ENCODE peak calls at places on chromosomes 5 and 9, in four cellular contexts. One of them, this sample, is unnamed.

GRCh38 chr9:77575785-77576184 is 72.3 kb downstream of the GNA14 start:
- DNase-seq in brain microvascular endothelial cell: no peak
- DNase-seq in activated B cell treated with CpG ODN at 0.5 μM for 24 hours: no peak
- DNase-seq in H1: no peak
- DNase-seq in this sample: no peak

GRCh38 chr5:151148583-151148982 is 9.0 kb downstream of the ANXA6 start:
- DNase-seq in brain microvascular endothelial cell: no peak
- DNase-seq in activated B cell treated with CpG ODN at 0.5 μM for 24 hours: no peak
- DNase-seq in H1: no peak
- DNase-seq in this sample: peak; percentile 23

GRCh38 chr5:134070979-134071849 is 43.3 kb upstream of the TCF7 start:
- DNase-seq in brain microvascular endothelial cell: no peak
- DNase-seq in activated B cell treated with CpG ODN at 0.5 μM for 24 hours: no peak
- DNase-seq in H1: peak; percentile 75
- DNase-seq in this sample: peak; percentile 27

GRCh38 chr5:27216367-27216941 is 178.1 kb upstream of the CDH9 start:
- DNase-seq in brain microvascular endothelial cell: no peak
- DNase-seq in activated B cell treated with CpG ODN at 0.5 μM for 24 hours: no peak
- DNase-seq in H1: no peak
- DNase-seq in this sample: no peak

GRCh38 chr5:157345485-157345884 is 79.6 kb downstream of the CYFIP2 start:
- DNase-seq in brain microvascular endothelial cell: no peak
- DNase-seq in activated B cell treated with CpG ODN at 0.5 μM for 24 hours: no peak
- DNase-seq in H1: no peak
- DNase-seq in this sample: no peak

GRCh38 chr9:130450344-130451003 is 5.7 kb downstream of the ASS1 start:
- DNase-seq in brain microvascular endothelial cell: no peak
- DNase-seq in activated B cell treated with CpG ODN at 0.5 μM for 24 hours: no peak
- DNase-seq in H1: no peak
- DNase-seq in this sample: no peak

GRCh38 chr9:21936161-21936560 is 58.0 kb downstream of the CDKN2A start:
- DNase-seq in brain microvascular endothelial cell: no peak
- DNase-seq in activated B cell treated with CpG ODN at 0.5 μM for 24 hours: no peak
- DNase-seq in H1: no peak
- DNase-seq in this sample: no peak

GRCh38 chr5:139709587-139710369 is 61.6 kb downstream of the CXXC5 start:
- DNase-seq in brain microvascular endothelial cell: peak; percentile 24
- DNase-seq in activated B cell treated with CpG ODN at 0.5 μM for 24 hours: no peak
- DNase-seq in H1: peak; percentile 90
- DNase-seq in this sample: peak; percentile 46

GRCh38 chr9:108813951-108814601 is 41.7 kb downstream of the ACTL7B start:
- DNase-seq in brain microvascular endothelial cell: peak; percentile 53
- DNase-seq in activated B cell treated with CpG ODN at 0.5 μM for 24 hours: no peak
- DNase-seq in H1: no peak
- DNase-seq in this sample: no peak

GRCh38 chr5:55847837-55848236 is 3.3 kb upstream of the IL31RA start:
- DNase-seq in brain microvascular endothelial cell: no peak
- DNase-seq in activated B cell treated with CpG ODN at 0.5 μM for 24 hours: no peak
- DNase-seq in H1: no peak
- DNase-seq in this sample: no peak

GRCh38 chr5:173496129-173496882 is 120.1 kb downstream of the BOD1 start:
- DNase-seq in brain microvascular endothelial cell: no peak
- DNase-seq in activated B cell treated with CpG ODN at 0.5 μM for 24 hours: no peak
- DNase-seq in H1: peak; percentile 24
- DNase-seq in this sample: no peak

GRCh38 chr5:93636850-93637249 is 53.8 kb downstream of the NR2F1 start:
- DNase-seq in brain microvascular endothelial cell: no peak
- DNase-seq in activated B cell treated with CpG ODN at 0.5 μM for 24 hours: no peak
- DNase-seq in H1: no peak
- DNase-seq in this sample: no peak

GRCh38 chr9:78788101-78788500 is 491.2 kb downstream of the PSAT1 start:
- DNase-seq in brain microvascular endothelial cell: peak; percentile 54
- DNase-seq in activated B cell treated with CpG ODN at 0.5 μM for 24 hours: no peak
- DNase-seq in H1: no peak
- DNase-seq in this sample: no peak

GRCh38 chr5:79850316-79850822 is 140.7 kb downstream of the MTX3 start:
- DNase-seq in brain microvascular endothelial cell: no peak
- DNase-seq in activated B cell treated with CpG ODN at 0.5 μM for 24 hours: no peak
- DNase-seq in H1: peak; percentile 17
- DNase-seq in this sample: no peak

GRCh38 chr5:151221574-151221973 is 2.3 kb downstream of the CCDC69 start:
- DNase-seq in brain microvascular endothelial cell: no peak
- DNase-seq in activated B cell treated with CpG ODN at 0.5 μM for 24 hours: no peak
- DNase-seq in H1: no peak
- DNase-seq in this sample: no peak

GRCh38 chr5:96133337-96134094 is 171.9 kb upstream of the ELL2 start:
- DNase-seq in brain microvascular endothelial cell: no peak
- DNase-seq in activated B cell treated with CpG ODN at 0.5 μM for 24 hours: no peak
- DNase-seq in H1: no peak
- DNase-seq in this sample: no peak

GRCh38 chr9:81318571-81318970 is 370.8 kb downstream of the TLE1 start:
- DNase-seq in brain microvascular endothelial cell: peak; percentile 32
- DNase-seq in activated B cell treated with CpG ODN at 0.5 μM for 24 hours: no peak
- DNase-seq in H1: no peak
- DNase-seq in this sample: no peak

GRCh38 chr9:98539954-98540353 is 168.8 kb downstream of the GABBR2 start:
- DNase-seq in brain microvascular endothelial cell: peak; percentile 37
- DNase-seq in activated B cell treated with CpG ODN at 0.5 μM for 24 hours: no peak
- DNase-seq in H1: no peak
- DNase-seq in this sample: no peak

GRCh38 chr5:72709341-72709740 is 107.1 kb upstream of the TNPO1 start:
- DNase-seq in brain microvascular endothelial cell: no peak
- DNase-seq in activated B cell treated with CpG ODN at 0.5 μM for 24 hours: no peak
- DNase-seq in H1: no peak
- DNase-seq in this sample: no peak

GRCh38 chr9:105858284-105858683 is 163.9 kb downstream of the TMEM38B start:
- DNase-seq in brain microvascular endothelial cell: no peak
- DNase-seq in activated B cell treated with CpG ODN at 0.5 μM for 24 hours: no peak
- DNase-seq in H1: no peak
- DNase-seq in this sample: no peak

GRCh38 chr5:1526151-1526631 is 2.4 kb upstream of the LPCAT1 start:
- DNase-seq in brain microvascular endothelial cell: no peak
- DNase-seq in activated B cell treated with CpG ODN at 0.5 μM for 24 hours: no peak
- DNase-seq in H1: peak; percentile 38
- DNase-seq in this sample: peak; percentile 10

GRCh38 chr9:105445203-105445881 is 2.5 kb upstream of the FSD1L start:
- DNase-seq in brain microvascular endothelial cell: no peak
- DNase-seq in activated B cell treated with CpG ODN at 0.5 μM for 24 hours: no peak
- DNase-seq in H1: no peak
- DNase-seq in this sample: no peak

GRCh38 chr5:117486291-117486690 is 911.7 kb upstream of the SEMA6A start:
- DNase-seq in brain microvascular endothelial cell: no peak
- DNase-seq in activated B cell treated with CpG ODN at 0.5 μM for 24 hours: no peak
- DNase-seq in H1: no peak
- DNase-seq in this sample: no peak

GRCh38 chr9:107809859-107810492 is 320.4 kb upstream of the KLF4 start:
- DNase-seq in brain microvascular endothelial cell: no peak
- DNase-seq in activated B cell treated with CpG ODN at 0.5 μM for 24 hours: no peak
- DNase-seq in H1: no peak
- DNase-seq in this sample: no peak

GRCh38 chr9:4640027-4640426 is 22.1 kb upstream of the PLPP6 start:
- DNase-seq in brain microvascular endothelial cell: peak; percentile 29
- DNase-seq in activated B cell treated with CpG ODN at 0.5 μM for 24 hours: no peak
- DNase-seq in H1: no peak
- DNase-seq in this sample: no peak

GRCh38 chr5:124634820-124635323 is 111.6 kb downstream of the ZNF608 start:
- DNase-seq in brain microvascular endothelial cell: no peak
- DNase-seq in activated B cell treated with CpG ODN at 0.5 μM for 24 hours: no peak
- DNase-seq in H1: no peak
- DNase-seq in this sample: no peak

GRCh38 chr9:121662896-121663580 is 11.6 kb downstream of the DAB2IP start:
- DNase-seq in brain microvascular endothelial cell: no peak
- DNase-seq in activated B cell treated with CpG ODN at 0.5 μM for 24 hours: no peak
- DNase-seq in H1: no peak
- DNase-seq in this sample: no peak

GRCh38 chr5:95730730-95731570 is at the start of gene RHOBTB3:
- DNase-seq in brain microvascular endothelial cell: peak; percentile 92
- DNase-seq in activated B cell treated with CpG ODN at 0.5 μM for 24 hours: peak; percentile 52
- DNase-seq in H1: peak; percentile 84
- DNase-seq in this sample: peak; percentile 59

GRCh38 chr9:117772960-117773359 is 68.8 kb downstream of the TLR4 start:
- DNase-seq in brain microvascular endothelial cell: peak; percentile 41
- DNase-seq in activated B cell treated with CpG ODN at 0.5 μM for 24 hours: no peak
- DNase-seq in H1: no peak
- DNase-seq in this sample: no peak

DNA sequence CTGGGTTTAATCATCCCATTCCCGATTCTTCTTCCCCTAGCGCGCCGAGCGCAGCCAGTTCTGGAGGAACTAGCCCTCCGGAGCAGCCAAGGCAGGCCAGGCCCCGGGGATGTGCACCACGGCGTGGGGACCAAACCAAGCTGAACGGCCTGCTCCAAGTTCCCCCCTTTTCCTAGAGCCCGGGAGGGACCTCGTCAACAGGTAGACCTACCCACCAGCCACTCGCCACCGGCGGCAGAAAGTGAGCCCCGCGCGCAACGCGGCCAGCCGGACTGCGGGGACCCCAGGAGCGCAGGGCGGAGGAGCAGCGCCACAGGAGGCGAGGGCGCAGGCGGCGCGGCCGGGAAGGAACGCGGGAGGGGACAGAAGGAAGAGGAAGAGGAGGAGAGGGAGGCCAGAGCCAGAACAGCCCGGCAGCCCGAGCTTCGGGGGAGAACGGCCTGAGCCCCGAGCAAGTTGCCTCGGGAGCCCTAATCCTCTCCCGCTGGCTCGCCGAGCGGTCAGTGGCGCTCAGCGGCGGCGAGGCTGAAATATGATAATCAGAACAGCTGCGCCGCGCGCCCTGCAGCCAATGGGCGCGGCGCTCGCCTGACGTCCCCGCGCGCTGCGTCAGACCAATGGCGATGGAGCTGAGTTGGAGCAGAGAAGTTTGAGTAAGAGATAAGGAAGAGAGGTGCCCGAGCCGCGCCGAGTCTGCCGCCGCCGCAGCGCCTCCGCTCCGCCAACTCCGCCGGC is at the start of gene ISL1:
- DNase-seq in brain microvascular endothelial cell: peak; percentile 28
- DNase-seq in activated B cell treated with CpG ODN at 0.5 μM for 24 hours: no peak
- DNase-seq in H1: peak; percentile 88
- DNase-seq in this sample: no peak
- TF ChIP-seq CTCF in brain microvascular endothelial cell: no peak
- TF ChIP-seq CTCF in activated B cell treated with CpG ODN at 0.5 μM for 24 hours: no peak
- TF ChIP-seq CTCF in H1: no peak
- TF ChIP-seq CTCF in this sample: no peak

GRCh38 chr5:11494340-11494739 is 409.9 kb downstream of the CTNND2 start:
- DNase-seq in brain microvascular endothelial cell: no peak
- DNase-seq in activated B cell treated with CpG ODN at 0.5 μM for 24 hours: no peak
- DNase-seq in H1: no peak
- DNase-seq in this sample: no peak
- TF ChIP-seq CTCF in brain microvascular endothelial cell: peak; percentile 47
- TF ChIP-seq CTCF in activated B cell treated with CpG ODN at 0.5 μM for 24 hours: no peak
- TF ChIP-seq CTCF in H1: no peak
- TF ChIP-seq CTCF in this sample: peak; percentile 17

DNA sequence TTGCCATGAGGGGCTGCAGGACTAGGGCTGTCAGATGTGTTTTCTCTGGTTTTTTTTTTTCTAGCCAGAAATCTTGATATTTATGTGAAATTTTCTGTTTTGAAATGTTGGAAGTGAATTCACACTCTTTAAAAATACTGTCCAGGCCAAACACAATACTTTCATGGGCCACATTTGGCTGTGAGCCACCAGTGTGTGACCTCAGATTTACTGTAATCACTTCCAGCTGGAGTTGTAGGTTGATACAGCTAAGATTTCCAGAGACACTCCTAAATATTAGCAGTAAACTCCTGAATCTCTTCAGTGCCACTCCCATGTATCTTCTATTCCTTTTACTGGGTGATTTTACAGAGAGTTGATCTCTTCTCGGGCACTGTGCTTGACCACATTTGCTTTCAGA is 92.2 kb upstream of the CKMT2 start:
- DNase-seq in brain microvascular endothelial cell: peak; percentile 54
- DNase-seq in activated B cell treated with CpG ODN at 0.5 μM for 24 hours: no peak
- DNase-seq in H1: no peak
- DNase-seq in this sample: no peak
- TF ChIP-seq CTCF in brain microvascular endothelial cell: no peak
- TF ChIP-seq CTCF in activated B cell treated with CpG ODN at 0.5 μM for 24 hours: no peak
- TF ChIP-seq CTCF in H1: no peak
- TF ChIP-seq CTCF in this sample: no peak

GRCh38 chr5:24367211-24367610 is 277.6 kb downstream of the CDH10 start:
- DNase-seq in brain microvascular endothelial cell: no peak
- DNase-seq in activated B cell treated with CpG ODN at 0.5 μM for 24 hours: no peak
- DNase-seq in H1: no peak
- DNase-seq in this sample: no peak

GRCh38 chr5:24363789-24364534 is 280.8 kb downstream of the CDH10 start:
- DNase-seq in brain microvascular endothelial cell: no peak
- DNase-seq in activated B cell treated with CpG ODN at 0.5 μM for 24 hours: no peak
- DNase-seq in H1: no peak
- DNase-seq in this sample: no peak

GRCh38 chr5:24365406-24365805 is 279.4 kb downstream of the CDH10 start:
- DNase-seq in brain microvascular endothelial cell: no peak
- DNase-seq in activated B cell treated with CpG ODN at 0.5 μM for 24 hours: no peak
- DNase-seq in H1: no peak
- DNase-seq in this sample: no peak

GRCh38 chr5:24364711-24365110 is 280.1 kb downstream of the CDH10 start:
- DNase-seq in brain microvascular endothelial cell: no peak
- DNase-seq in activated B cell treated with CpG ODN at 0.5 μM for 24 hours: no peak
- DNase-seq in H1: no peak
- DNase-seq in this sample: no peak

DNA sequence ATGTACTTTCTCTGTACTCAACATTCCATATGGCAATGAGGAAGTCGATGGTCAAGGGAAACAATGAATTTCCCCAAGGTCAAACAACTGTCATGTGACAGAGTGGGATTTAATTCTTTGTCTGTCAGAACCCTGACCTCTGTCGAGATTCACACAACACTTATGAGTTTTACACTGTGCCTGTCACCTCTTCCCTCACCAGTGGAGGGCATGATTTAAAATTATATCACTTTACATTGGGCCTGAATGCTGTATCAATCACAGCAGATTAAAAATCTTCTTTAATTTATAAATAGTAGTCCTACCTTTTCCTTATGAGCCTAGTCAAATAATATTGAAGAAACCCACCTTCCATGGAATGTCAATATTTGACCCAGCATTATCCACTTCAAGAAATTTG is 276.7 kb downstream of the CDH10 start:
- DNase-seq in brain microvascular endothelial cell: no peak
- DNase-seq in activated B cell treated with CpG ODN at 0.5 μM for 24 hours: no peak
- DNase-seq in H1: no peak
- DNase-seq in this sample: no peak
- TF ChIP-seq CTCF in brain microvascular endothelial cell: no peak
- TF ChIP-seq CTCF in activated B cell treated with CpG ODN at 0.5 μM for 24 hours: no peak
- TF ChIP-seq CTCF in H1: no peak
- TF ChIP-seq CTCF in this sample: no peak

GRCh38 chr5:90066920-90067319 is 342.6 kb downstream of the CETN3 start:
- DNase-seq in brain microvascular endothelial cell: no peak
- DNase-seq in activated B cell treated with CpG ODN at 0.5 μM for 24 hours: no peak
- DNase-seq in H1: no peak
- DNase-seq in this sample: no peak
- TF ChIP-seq CTCF in brain microvascular endothelial cell: no peak
- TF ChIP-seq CTCF in activated B cell treated with CpG ODN at 0.5 μM for 24 hours: no peak
- TF ChIP-seq CTCF in H1: no peak
- TF ChIP-seq CTCF in this sample: no peak

This sample was measured in natural killer cell.